ENCODE peak calls at places on chromosomes 13 and 19, in seven cellular contexts. N is nucleus accumbens; G is NCI-H2029; I is mammary epithelial cell; H is naive thymus-derived CD4-positive, alpha-beta T cell; D is NCI-H2107; E is NCI-H345. Q is an unnamed sample.

GRCh38 chr13:20363604-20364003 is 131.5 kb upstream of the GJB6 start:
- DNase-seq in N (no peak), G (peak), I (no peak), H (no peak), D (no peak), E (peak), Q (no peak)

GRCh38 chr13:110680852-110681251 is 25.1 kb downstream of the CARS2 start:
- DNase-seq in N (no peak), G (no peak), I (no peak), H (no peak), D (no peak), E (no peak), Q (peak)

GRCh38 chr19:39558623-39559117 is 18.7 kb upstream of the EID2 start:
- DNase-seq in N (no peak), G (peak), I (no peak), H (no peak), D (no peak), E (peak), Q (no peak)

GRCh38 chr13:111577429-111577828 is 257.0 kb downstream of the TEX29 start:
- DNase-seq in N (no peak), G (no peak), I (no peak), H (no peak), D (no peak), E (no peak), Q (peak)

GRCh38 chr19:54439174-54439851 is 9.7 kb upstream of the LENG8 start:
- DNase-seq in N (peak), G (no peak), I (peak), H (no peak), D (no peak), E (no peak), Q (peak)

GRCh38 chr13:92320323-92320722 is 906.3 kb upstream of the GPC6 start:
- DNase-seq in N (no peak), G (no peak), I (no peak), H (no peak), D (no peak), E (no peak), Q (no peak)

GRCh38 chr19:10404888-10405808 is 1.8 kb upstream of the CDC37 start:
- DNase-seq in N (no peak), G (no peak), I (no peak), H (no peak), D (no peak), E (no peak), Q (no peak)

GRCh38 chr13:72379581-72379980 is 347.8 kb downstream of the MZT1 start:
- DNase-seq in N (no peak), G (no peak), I (peak), H (no peak), D (no peak), E (no peak), Q (no peak)

GRCh38 chr19:32969549-32969948 is 2.2 kb downstream of the CEP89 start:
- DNase-seq in N (no peak), G (no peak), I (no peak), H (no peak), D (no peak), E (no peak), Q (no peak)